ENCODE peak calls at places on chromosomes 4 and X, in ten cellular contexts. B is HCT116, W is GM12891, T is sigmoid colon, V is ovary, U is breast epithelium, R is IMR-90, M is A549, G is uterus, E is right lobe of liver. A is an unnamed sample.

GRCh38 chr4:102390438-102390837 is 45.2 kb upstream of the SLC39A8 start:
- DNase-seq in B (no peak), W (no peak), T (no peak), V (no peak), U (no peak), R (no peak), M (no peak), G (no peak), E (no peak), A (no peak)

GRCh38 chr4:77695769-77696168 is 90.1 kb downstream of the CXCL13 start:
- DNase-seq in B (peak; percentile 86), W (no peak), T (no peak), V (no peak), U (no peak), R (peak; percentile 97), M (peak; percentile 71), G (no peak), E (no peak), A (no peak)

GRCh38 chr4:123555500-123556273 is 159.1 kb downstream of the SPRY1 start:
- DNase-seq in B (no peak), W (no peak), T (peak; percentile 92), V (peak; percentile 82), U (peak; percentile 87), R (peak; percentile 74), M (peak; percentile 81), G (peak; percentile 85), E (peak; percentile 92), A (peak; percentile 12)

GRCh38 chr4:156505341-156505955 is 466.2 kb downstream of the PDGFC start:
- DNase-seq in B (no peak), W (no peak), T (no peak), V (no peak), U (no peak), R (no peak), M (no peak), G (no peak), E (no peak), A (no peak)

GRCh38 chrX:43655151-43655676 is 885 bp upstream of the MAOA start:
- DNase-seq in B (no peak), W (no peak), T (peak; percentile 76), V (no peak), U (peak; percentile 20), R (peak; percentile 3), M (peak; percentile 26), G (peak; percentile 43), E (peak; percentile 54), A (peak; percentile 47)

GRCh38 chr4:148044889-148045352 is 313.0 kb downstream of the ARHGAP10 start:
- DNase-seq in B (no peak), W (peak; percentile 43), T (no peak), V (no peak), U (no peak), R (no peak), M (peak; percentile 9), G (no peak), E (no peak), A (no peak)

GRCh38 chrX:136162827-136163427 is 15.6 kb downstream of the FHL1 start:
- DNase-seq in B (peak; percentile 23), W (no peak), T (peak; percentile 83), V (no peak), U (no peak), R (peak; percentile 43), M (peak; percentile 59), G (peak; percentile 49), E (no peak), A (peak; percentile 13)

GRCh38 chr4:91064157-91064853 is 937.1 kb downstream of the CCSER1 start:
- DNase-seq in B (peak; percentile 52), W (no peak), T (no peak), V (no peak), U (no peak), R (no peak), M (peak; percentile 5), G (no peak), E (no peak), A (peak; percentile 31)

GRCh38 chr4:94889523-94889922 is 131.8 kb downstream of the BMPR1B start:
- DNase-seq in B (no peak), W (no peak), T (no peak), V (no peak), U (no peak), R (no peak), M (no peak), G (no peak), E (no peak), A (no peak)

GRCh38 chrX:97705936-97706335 is 822.2 kb downstream of the RPA4 start:
- DNase-seq in B (no peak), W (no peak), T (no peak), V (no peak), U (no peak), R (peak; percentile 2), M (no peak), G (no peak), E (no peak), A (no peak)

GRCh38 chr4:8419222-8420041 is 21.1 kb downstream of the ACOX3 start:
- DNase-seq in B (no peak), W (no peak), T (no peak), V (no peak), U (no peak), R (peak; percentile 57), M (peak; percentile 14), G (no peak), E (no peak), A (no peak)

GRCh38 chrX:102155806-102156179 is at the start of gene BEX5:
- DNase-seq in B (no peak), W (no peak), T (peak; percentile 78), V (peak; percentile 65), U (peak; percentile 63), R (no peak), M (no peak), G (peak; percentile 62), E (peak; percentile 68), A (no peak)

GRCh38 chrX:118116308-118117068 is at the start of gene KLHL13:
- DNase-seq in B (no peak), W (peak; percentile 40), T (peak; percentile 76), V (peak; percentile 62), U (peak; percentile 30), R (peak; percentile 18), M (peak; percentile 14), G (peak; percentile 48), E (peak; percentile 57), A (peak; percentile 67)

GRCh38 chrX:71938371-71938770 is 27.7 kb downstream of the NHSL2 start:
- DNase-seq in B (no peak), W (no peak), T (no peak), V (no peak), U (no peak), R (no peak), M (no peak), G (no peak), E (no peak), A (no peak)

GRCh38 chr4:175954685-175955084 is 111.0 kb upstream of the WDR17 start:
- DNase-seq in B (no peak), W (no peak), T (no peak), V (no peak), U (no peak), R (no peak), M (no peak), G (no peak), E (no peak), A (no peak)
- TF ChIP-seq POLR2A in B (no peak), W (no peak), T (no peak), V (no peak), U (no peak), R (no peak), M (no peak), G (no peak), E (no peak), A (no peak)

DNA sequence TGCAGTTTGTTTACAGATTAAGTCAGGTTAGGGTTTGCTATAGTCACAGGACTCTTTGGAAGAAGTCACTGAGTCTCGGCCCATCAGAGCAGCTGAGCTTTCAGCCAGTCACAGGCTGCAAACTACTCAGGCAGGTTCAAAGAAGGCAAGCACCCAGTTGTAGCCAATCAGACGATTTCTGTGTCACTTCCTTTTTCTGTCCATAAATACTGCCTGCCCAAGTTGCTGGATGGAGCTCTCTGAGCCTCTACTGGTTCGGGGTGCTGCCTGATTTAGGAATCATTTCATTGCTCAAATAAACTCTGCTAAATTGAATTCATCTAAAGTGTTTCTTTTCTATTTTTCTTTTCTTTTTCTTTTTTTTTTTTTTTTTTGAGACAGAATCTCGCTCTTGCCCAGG is 7.3 kb upstream of the SH3BP2 start:
- DNase-seq in B (no peak), W (no peak), T (peak; percentile 50), V (no peak), U (no peak), R (no peak), M (no peak), G (no peak), E (no peak), A (no peak)
- TF ChIP-seq POLR2A in B (no peak), W (no peak), T (no peak), V (no peak), U (no peak), R (no peak), M (no peak), G (no peak), E (no peak), A (no peak)

GRCh38 chr4:73189274-73189810 is 69.3 kb downstream of the ANKRD17 start:
- DNase-seq in B (no peak), W (no peak), T (no peak), V (no peak), U (no peak), R (peak; percentile 20), M (no peak), G (no peak), E (no peak), A (no peak)

GRCh38 chr4:73193659-73194058 is 64.9 kb downstream of the ANKRD17 start:
- DNase-seq in B (no peak), W (no peak), T (no peak), V (no peak), U (no peak), R (no peak), M (no peak), G (no peak), E (no peak), A (no peak)

GRCh38 chr4:73197220-73197619 is 61.4 kb downstream of the ANKRD17 start:
- DNase-seq in B (no peak), W (no peak), T (no peak), V (no peak), U (no peak), R (peak; percentile 33), M (no peak), G (no peak), E (no peak), A (no peak)

GRCh38 chr4:73194064-73194463 is 64.5 kb downstream of the ANKRD17 start:
- DNase-seq in B (no peak), W (no peak), T (no peak), V (no peak), U (no peak), R (peak; percentile 17), M (no peak), G (no peak), E (no peak), A (no peak)

GRCh38 chr4:73193155-73193554 is 65.4 kb downstream of the ANKRD17 start:
- DNase-seq in B (no peak), W (no peak), T (no peak), V (no peak), U (no peak), R (no peak), M (no peak), G (no peak), E (no peak), A (no peak)
- TF ChIP-seq POLR2A in B (no peak), W (no peak), T (no peak), V (no peak), U (no peak), R (no peak), M (no peak), G (no peak), E (no peak), A (no peak)

DNA sequence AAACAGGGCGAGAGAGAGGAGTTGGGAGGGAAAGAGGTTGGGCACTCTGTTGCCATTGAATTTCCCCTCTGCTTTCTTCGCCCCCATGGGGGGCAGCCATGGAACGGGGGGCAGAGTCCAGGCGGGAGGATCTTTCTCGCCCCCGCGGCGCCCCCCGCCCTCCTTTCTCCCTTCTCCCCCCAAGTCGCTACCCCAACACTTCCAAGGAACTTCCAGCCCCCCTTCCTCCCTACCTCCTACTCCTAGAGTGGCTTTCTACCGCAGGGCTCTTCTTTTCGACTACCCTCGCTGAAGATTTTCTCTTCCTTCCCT is 594 bp upstream of the STAG2 start:
- DNase-seq in B (no peak), W (no peak), T (no peak), V (no peak), U (no peak), R (no peak), M (no peak), G (peak; percentile 16), E (no peak), A (no peak)
- TF ChIP-seq POLR2A in B (peak; percentile 22), W (no peak), T (no peak), V (no peak), U (no peak), R (no peak), M (no peak), G (no peak), E (no peak), A (no peak)

A was measured in erythroblast.